ENCODE peak calls at places on chromosomes 11 and 22, in ten cellular contexts. V is NCI-H2227 treated with DMSO at 0.1 percent for 48 hours; G is stimulated activated CD4-positive, alpha-beta T cell treated with anti-CD3 and anti-CD28 coated beads, TNF-alpha, amount 100 ng/mL, for 24 hours; L is GM12865; N is T47D; B is adipocyte; U is RWPE1; A is DMS79 treated with DMSO at 0.1 percent for 48 hours; R is germinal center; T is anterior cingulate cortex. Q is an unnamed sample.

GRCh38 chr11:8110396-8110795 is 29.4 kb downstream of the TUB start:
- DNase-seq in V (no peak), G (no peak), L (no peak), N (no peak), B (no peak), U (no peak), A (peak), R (no peak), T (no peak), Q (no peak)

GRCh38 chr11:121119444-121119843 is 18.4 kb downstream of the TECTA start:
- DNase-seq in V (no peak), G (no peak), L (no peak), N (no peak), B (peak), U (no peak), A (no peak), R (no peak), T (no peak), Q (no peak)

GRCh38 chr11:75031224-75031753 is 42.6 kb downstream of the NEU3 start:
- DNase-seq in V (no peak), G (no peak), L (no peak), N (no peak), B (peak), U (peak), A (no peak), R (no peak), T (no peak), Q (no peak)

GRCh38 chr22:47328550-47329243 is 566.2 kb downstream of the TBC1D22A start:
- DNase-seq in V (no peak), G (no peak), L (no peak), N (no peak), B (peak), U (peak), A (no peak), R (no peak), T (no peak), Q (no peak)

GRCh38 chr11:64259533-64260067 is 8.3 kb downstream of the PLCB3 start:
- DNase-seq in V (no peak), G (no peak), L (peak), N (no peak), B (no peak), U (no peak), A (no peak), R (no peak), T (no peak), Q (no peak)

GRCh38 chr11:123246749-123247497 is 51.9 kb upstream of the CLMP start:
- DNase-seq in V (peak), G (peak), L (peak), N (peak), B (peak), U (peak), A (peak), R (peak), T (peak), Q (peak)

GRCh38 chr11:61079416-61080150 is 22.7 kb upstream of the CD5 start:
- DNase-seq in V (no peak), G (no peak), L (no peak), N (no peak), B (no peak), U (no peak), A (no peak), R (no peak), T (no peak), Q (no peak)

GRCh38 chr11:6606471-6607189 is 3.1 kb downstream of the ILK start:
- DNase-seq in V (peak), G (peak), L (peak), N (peak), B (peak), U (peak), A (peak), R (peak), T (peak), Q (no peak)

GRCh38 chr11:33773399-33774355 is 643 bp downstream of the FBXO3 start:
- DNase-seq in V (no peak), G (peak), L (peak), N (no peak), B (peak), U (peak), A (peak), R (peak), T (peak), Q (peak)

GRCh38 chr11:130582176-130582575 is 133.7 kb downstream of the ADAMTS15 start:
- DNase-seq in V (no peak), G (no peak), L (peak), N (no peak), B (no peak), U (no peak), A (no peak), R (no peak), T (no peak), Q (no peak)

GRCh38 chr22:38030311-38031133 is 26.7 kb upstream of the PICK1 start:
- DNase-seq in V (no peak), G (no peak), L (no peak), N (no peak), B (no peak), U (no peak), A (no peak), R (no peak), T (no peak), Q (no peak)

GRCh38 chr11:62124186-62125113 is 639 bp downstream of the INCENP start:
- DNase-seq in V (peak), G (peak), L (peak), N (peak), B (peak), U (peak), A (peak), R (peak), T (no peak), Q (no peak)

GRCh38 chr11:62953811-62954210 is 31.0 kb downstream of the SLC22A6 start:
- DNase-seq in V (no peak), G (no peak), L (no peak), N (no peak), B (no peak), U (no peak), A (no peak), R (no peak), T (no peak), Q (no peak)

GRCh38 chr22:38733329-38734202 is 22.2 kb downstream of the SUN2 start:
- DNase-seq in V (no peak), G (peak), L (peak), N (peak), B (peak), U (peak), A (no peak), R (peak), T (peak), Q (no peak)

GRCh38 chr11:68998390-68998911 is 14.6 kb downstream of the MRGPRF start:
- DNase-seq in V (peak), G (no peak), L (no peak), N (no peak), B (no peak), U (no peak), A (peak), R (no peak), T (peak), Q (no peak)

GRCh38 chr11:1472180-1473005 is 14.2 kb downstream of the MOB2 start:
- DNase-seq in V (no peak), G (no peak), L (no peak), N (no peak), B (no peak), U (no peak), A (no peak), R (no peak), T (no peak), Q (no peak)

GRCh38 chr22:18109410-18110193 is 1.0 kb upstream of the TUBA8 start:
- DNase-seq in V (no peak), G (no peak), L (peak), N (no peak), B (no peak), U (no peak), A (no peak), R (no peak), T (no peak), Q (no peak)

GRCh38 chr22:25120093-25120561 is 79.5 kb upstream of the CRYBB3 start:
- DNase-seq in V (no peak), G (no peak), L (no peak), N (peak), B (no peak), U (no peak), A (no peak), R (no peak), T (no peak), Q (no peak)

GRCh38 chr22:19853879-19854777 is 546 bp downstream of the GNB1L start:
- DNase-seq in V (no peak), G (no peak), L (peak), N (no peak), B (no peak), U (no peak), A (no peak), R (peak), T (no peak), Q (no peak)

GRCh38 chr22:30704978-30705377 is 10.3 kb downstream of the OSBP2 start:
- DNase-seq in V (no peak), G (no peak), L (no peak), N (no peak), B (no peak), U (no peak), A (no peak), R (no peak), T (no peak), Q (no peak)

GRCh38 chr11:61472282-61472681 is 36.3 kb upstream of the LRRC10B start:
- DNase-seq in V (no peak), G (no peak), L (no peak), N (no peak), B (no peak), U (no peak), A (no peak), R (no peak), T (no peak), Q (no peak)

GRCh38 chr11:118098996-118099837 is 12.5 kb upstream of the SMIM35 start:
- DNase-seq in V (peak), G (no peak), L (no peak), N (no peak), B (no peak), U (no peak), A (peak), R (no peak), T (no peak), Q (no peak)

GRCh38 chr11:83249972-83250593 is 36.1 kb downstream of the CCDC90B start:
- DNase-seq in V (peak), G (no peak), L (peak), N (peak), B (peak), U (peak), A (peak), R (peak), T (no peak), Q (no peak)

GRCh38 chr11:95516786-95517185 is 272.8 kb downstream of the FAM76B start:
- DNase-seq in V (no peak), G (no peak), L (no peak), N (no peak), B (peak), U (peak), A (no peak), R (no peak), T (no peak), Q (no peak)

GRCh38 chr11:72716291-72716690 is 35.9 kb downstream of the ARAP1 start:
- DNase-seq in V (peak), G (no peak), L (no peak), N (no peak), B (no peak), U (no peak), A (peak), R (no peak), T (peak), Q (no peak)

GRCh38 chr22:37674951-37675929 is at the start of gene LGALS1:
- DNase-seq in V (peak), G (peak), L (peak), N (peak), B (peak), U (peak), A (peak), R (peak), T (peak), Q (no peak)

GRCh38 chr11:58567889-58568512 is 7.7 kb downstream of the LPXN start:
- DNase-seq in V (peak), G (peak), L (peak), N (peak), B (peak), U (peak), A (peak), R (peak), T (peak), Q (peak)

GRCh38 chr22:38038426-38038825 is 18.8 kb upstream of the PICK1 start:
- DNase-seq in V (no peak), G (no peak), L (no peak), N (no peak), B (no peak), U (no peak), A (no peak), R (no peak), T (peak), Q (no peak)

GRCh38 chr11:134915212-134915611 is 503.2 kb upstream of the B3GAT1 start:
- DNase-seq in V (no peak), G (no peak), L (no peak), N (no peak), B (no peak), U (no peak), A (no peak), R (no peak), T (no peak), Q (no peak)

GRCh38 chr22:23884133-23884532 is 10.1 kb upstream of the MIF start:
- DNase-seq in V (no peak), G (no peak), L (no peak), N (no peak), B (no peak), U (no peak), A (no peak), R (no peak), T (no peak), Q (no peak)

GRCh38 chr11:76776472-76776871 is 6.7 kb upstream of the TSKU start:
- DNase-seq in V (no peak), G (no peak), L (no peak), N (no peak), B (no peak), U (no peak), A (no peak), R (no peak), T (no peak), Q (no peak)

GRCh38 chr22:24803064-24803542 is 2.9 kb upstream of the SGSM1 start:
- DNase-seq in V (peak), G (peak), L (peak), N (peak), B (peak), U (peak), A (peak), R (peak), T (peak), Q (peak)

GRCh38 chr11:66933508-66933907 is 24.7 kb downstream of the PC start:
- DNase-seq in V (no peak), G (no peak), L (no peak), N (no peak), B (peak), U (no peak), A (no peak), R (no peak), T (no peak), Q (no peak)

GRCh38 chr11:15816270-15816871 is 540.0 kb downstream of the SOX6 start:
- DNase-seq in V (no peak), G (no peak), L (no peak), N (no peak), B (peak), U (peak), A (peak), R (no peak), T (no peak), Q (no peak)

GRCh38 chr11:126561327-126561893 is 205.9 kb downstream of the ST3GAL4 start:
- DNase-seq in V (no peak), G (no peak), L (peak), N (peak), B (peak), U (peak), A (no peak), R (no peak), T (no peak), Q (no peak)

GRCh38 chr22:29491012-29491411 is 11.0 kb downstream of the NEFH start:
- DNase-seq in V (no peak), G (no peak), L (no peak), N (no peak), B (no peak), U (no peak), A (no peak), R (no peak), T (no peak), Q (no peak)

Q was measured in activated T-cell treated with anti-CD3 and anti-CD28 coated beads for 4 hours.